ENCODE peak calls at places on chromosomes 5 and 9, in five cellular contexts. Y is kidney tubule cell, I is left colon, M is nephron progenitor cell, G is HS-5. F is an unnamed sample.

GRCh38 chr5:68285075-68285827 is 69.7 kb downstream of the PIK3R1 start:
- DNase-seq in G (no peak), I (no peak), Y (peak; percentile 74), M (no peak), F (no peak)

GRCh38 chr5:135246923-135247795 is 151.9 kb downstream of the MACROH2A1 start:
- DNase-seq in G (peak; percentile 89), Y (peak; percentile 89), I (no peak), M (no peak), F (no peak)

GRCh38 chr5:148179234-148179824 is 11.0 kb downstream of the SPINK14 start:
- DNase-seq in Y (peak; percentile 64), G (peak; percentile 43), I (no peak), M (peak; percentile 4), F (peak; percentile 17)

GRCh38 chr9:124399323-124399962 is 15.8 kb downstream of the PSMB7 start:
- DNase-seq in M (no peak), I (no peak), Y (no peak), G (no peak), F (no peak)

GRCh38 chr9:5651246-5651645 is 22.3 kb downstream of the RIC1 start:
- DNase-seq in Y (no peak), M (no peak), I (no peak), G (no peak), F (no peak)

GRCh38 chr5:135177591-135177990 is 143.6 kb upstream of the PITX1 start:
- DNase-seq in M (no peak), I (no peak), Y (no peak), G (no peak), F (no peak)

GRCh38 chr9:137606005-137606601 is 617 bp downstream of the ARRDC1 start:
- DNase-seq in Y (peak; percentile 26), M (peak; percentile 57), I (no peak), G (no peak), F (no peak)

GRCh38 chr9:95556521-95556920 is 39.8 kb upstream of the PTCH1 start:
- DNase-seq in Y (no peak), G (no peak), I (no peak), M (no peak), F (no peak)

GRCh38 chr9:22913518-22913917 is 466.9 kb downstream of the DMRTA1 start:
- DNase-seq in I (no peak), Y (no peak), M (no peak), G (no peak), F (no peak)

GRCh38 chr5:174828786-174829510 is 104.6 kb downstream of the MSX2 start:
- DNase-seq in M (no peak), Y (no peak), I (no peak), G (no peak), F (no peak)

GRCh38 chr5:140181002-140181483 is 6.1 kb downstream of the CYSTM1 start:
- DNase-seq in I (peak; percentile 59), Y (peak; percentile 15), G (no peak), M (no peak), F (no peak)

GRCh38 chr5:76953551-76954382 is 922 bp downstream of the CRHBP start:
- DNase-seq in Y (peak; percentile 18), M (peak; percentile 64), I (no peak), G (no peak), F (no peak)

GRCh38 chr5:139897342-139897741 is 101.7 kb downstream of the PSD2 start:
- DNase-seq in Y (no peak), I (no peak), G (no peak), M (no peak), F (no peak)

GRCh38 chr5:134938020-134938419 is 29.7 kb upstream of the CATSPER3 start:
- DNase-seq in G (no peak), I (no peak), M (no peak), Y (no peak), F (no peak)

GRCh38 chr9:106962105-106962504 is 99.1 kb downstream of the ZNF462 start:
- DNase-seq in I (no peak), G (no peak), Y (peak; percentile 25), M (no peak), F (no peak)